ENCODE peak calls at places on chromosome 2, in six cellular contexts. One of them, this sample, is unnamed.

GRCh38 chr2:1736045-1736444 is 8.3 kb downstream of the PXDN start:
- DNase-seq in mucosa of gallbladder: no peak
- DNase-seq in brain pericyte: no peak
- DNase-seq in T-cell: no peak
- DNase-seq in NCI-H2171 treated with DMSO at 0.1 percent for 48 hours: no peak
- DNase-seq in GM10248: no peak
- DNase-seq in this sample: no peak

GRCh38 chr2:49291619-49292018 is 137.3 kb upstream of the FSHR start:
- DNase-seq in mucosa of gallbladder: no peak
- DNase-seq in T-cell: no peak
- DNase-seq in GM10248: no peak
- DNase-seq in brain pericyte: no peak
- DNase-seq in NCI-H2171 treated with DMSO at 0.1 percent for 48 hours: no peak
- DNase-seq in this sample: no peak

GRCh38 chr2:75432761-75433361 is 127.9 kb downstream of the EVA1A start:
- DNase-seq in T-cell: no peak
- DNase-seq in NCI-H2171 treated with DMSO at 0.1 percent for 48 hours: no peak
- DNase-seq in mucosa of gallbladder: no peak
- DNase-seq in GM10248: peak
- DNase-seq in brain pericyte: no peak
- DNase-seq in this sample: no peak

GRCh38 chr2:122191331-122191730 is 435.9 kb downstream of the TSN start:
- DNase-seq in T-cell: no peak
- DNase-seq in brain pericyte: no peak
- DNase-seq in NCI-H2171 treated with DMSO at 0.1 percent for 48 hours: peak
- DNase-seq in GM10248: peak
- DNase-seq in mucosa of gallbladder: peak
- DNase-seq in this sample: no peak

GRCh38 chr2:68974251-68974650 is at the start of gene GKN1:
- DNase-seq in NCI-H2171 treated with DMSO at 0.1 percent for 48 hours: no peak
- DNase-seq in T-cell: no peak
- DNase-seq in GM10248: no peak
- DNase-seq in mucosa of gallbladder: no peak
- DNase-seq in brain pericyte: no peak
- DNase-seq in this sample: no peak

GRCh38 chr2:226142452-226142851 is 657.2 kb downstream of the IRS1 start:
- DNase-seq in T-cell: no peak
- DNase-seq in NCI-H2171 treated with DMSO at 0.1 percent for 48 hours: peak
- DNase-seq in mucosa of gallbladder: no peak
- DNase-seq in brain pericyte: no peak
- DNase-seq in GM10248: no peak
- DNase-seq in this sample: no peak

GRCh38 chr2:142991295-142991694 is 113.8 kb downstream of the KYNU start:
- DNase-seq in GM10248: no peak
- DNase-seq in mucosa of gallbladder: no peak
- DNase-seq in NCI-H2171 treated with DMSO at 0.1 percent for 48 hours: no peak
- DNase-seq in T-cell: no peak
- DNase-seq in brain pericyte: no peak
- DNase-seq in this sample: no peak

GRCh38 chr2:178761759-178762371 is 45.4 kb downstream of the TTN start:
- DNase-seq in T-cell: no peak
- DNase-seq in NCI-H2171 treated with DMSO at 0.1 percent for 48 hours: peak
- DNase-seq in GM10248: peak
- DNase-seq in mucosa of gallbladder: no peak
- DNase-seq in brain pericyte: no peak
- DNase-seq in this sample: no peak

GRCh38 chr2:9053534-9053931 is 50.0 kb upstream of the MBOAT2 start:
- DNase-seq in NCI-H2171 treated with DMSO at 0.1 percent for 48 hours: no peak
- DNase-seq in brain pericyte: no peak
- DNase-seq in T-cell: no peak
- DNase-seq in GM10248: no peak
- DNase-seq in mucosa of gallbladder: no peak
- DNase-seq in this sample: no peak

GRCh38 chr2:162609798-162610197 is 228.8 kb downstream of the KCNH7 start:
- DNase-seq in GM10248: no peak
- DNase-seq in mucosa of gallbladder: no peak
- DNase-seq in T-cell: no peak
- DNase-seq in NCI-H2171 treated with DMSO at 0.1 percent for 48 hours: no peak
- DNase-seq in brain pericyte: no peak
- DNase-seq in this sample: no peak

GRCh38 chr2:20584637-20585321 is 66.1 kb downstream of the HS1BP3 start:
- DNase-seq in brain pericyte: no peak
- DNase-seq in NCI-H2171 treated with DMSO at 0.1 percent for 48 hours: no peak
- DNase-seq in T-cell: no peak
- DNase-seq in mucosa of gallbladder: peak
- DNase-seq in GM10248: no peak
- DNase-seq in this sample: peak

GRCh38 chr2:238331916-238332315 is 11.6 kb downstream of the TRAF3IP1 start:
- DNase-seq in brain pericyte: no peak
- DNase-seq in GM10248: no peak
- DNase-seq in mucosa of gallbladder: no peak
- DNase-seq in NCI-H2171 treated with DMSO at 0.1 percent for 48 hours: no peak
- DNase-seq in T-cell: no peak
- DNase-seq in this sample: no peak

GRCh38 chr2:20224191-20224715 is 677 bp downstream of the SDC1 start:
- DNase-seq in GM10248: no peak
- DNase-seq in T-cell: no peak
- DNase-seq in NCI-H2171 treated with DMSO at 0.1 percent for 48 hours: peak
- DNase-seq in brain pericyte: no peak
- DNase-seq in mucosa of gallbladder: no peak
- DNase-seq in this sample: no peak

GRCh38 chr2:135969655-135970387 is 15.6 kb downstream of the DARS1 start:
- DNase-seq in T-cell: no peak
- DNase-seq in mucosa of gallbladder: no peak
- DNase-seq in NCI-H2171 treated with DMSO at 0.1 percent for 48 hours: no peak
- DNase-seq in brain pericyte: no peak
- DNase-seq in GM10248: no peak
- DNase-seq in this sample: no peak

GRCh38 chr2:166239548-166239947 is 111.7 kb upstream of the SCN1A start:
- DNase-seq in T-cell: no peak
- DNase-seq in NCI-H2171 treated with DMSO at 0.1 percent for 48 hours: no peak
- DNase-seq in GM10248: no peak
- DNase-seq in brain pericyte: peak
- DNase-seq in mucosa of gallbladder: no peak
- DNase-seq in this sample: no peak

GRCh38 chr2:27010139-27010538 is 22.6 kb upstream of the TMEM214 start:
- DNase-seq in brain pericyte: no peak
- DNase-seq in NCI-H2171 treated with DMSO at 0.1 percent for 48 hours: no peak
- DNase-seq in mucosa of gallbladder: no peak
- DNase-seq in T-cell: no peak
- DNase-seq in GM10248: no peak
- DNase-seq in this sample: no peak

GRCh38 chr2:62467100-62467474 is 38.9 kb downstream of the TMEM17 start:
- DNase-seq in brain pericyte: no peak
- DNase-seq in NCI-H2171 treated with DMSO at 0.1 percent for 48 hours: no peak
- DNase-seq in T-cell: no peak
- DNase-seq in GM10248: no peak
- DNase-seq in mucosa of gallbladder: no peak
- DNase-seq in this sample: no peak

GRCh38 chr2:177076636-177077179 is 135.9 kb upstream of the HNRNPA3 start:
- DNase-seq in mucosa of gallbladder: no peak
- DNase-seq in brain pericyte: no peak
- DNase-seq in NCI-H2171 treated with DMSO at 0.1 percent for 48 hours: no peak
- DNase-seq in T-cell: no peak
- DNase-seq in GM10248: no peak
- DNase-seq in this sample: no peak

This sample was measured in transverse colon.